ENCODE peak calls at places on chromosomes 16 and 17, in ten cellular contexts. N, A, M, O, U, B, L, I, F and E are unnamed samples.

GRCh38 chr16:88815901-88816589 is 4.3 kb upstream of the APRT start:
- DNase-seq in N (peak), A (no peak), M (no peak), O (no peak), U (no peak), B (no peak), L (peak), I (no peak), F (no peak), E (peak)

GRCh38 chr16:10497132-10498088 is 83.0 kb downstream of the EMP2 start:
- DNase-seq in N (no peak), A (no peak), M (no peak), O (no peak), U (no peak), B (no peak), L (peak), I (no peak), F (no peak), E (no peak)

GRCh38 chr17:34782271-34782670 is 179.0 kb downstream of the CCT6B start:
- DNase-seq in N (peak), A (no peak), M (no peak), O (no peak), U (no peak), B (no peak), L (no peak), I (no peak), F (no peak), E (no peak)

GRCh38 chr16:1334739-1335138 is 1.3 kb downstream of the BAIAP3 start:
- DNase-seq in N (no peak), A (no peak), M (no peak), O (no peak), U (no peak), B (no peak), L (no peak), I (no peak), F (no peak), E (no peak)

GRCh38 chr17:50692448-50693040 is 15.2 kb downstream of the ANKRD40 start:
- DNase-seq in N (no peak), A (no peak), M (no peak), O (no peak), U (no peak), B (no peak), L (no peak), I (no peak), F (no peak), E (no peak)

GRCh38 chr16:30766206-30766921 is 4.2 kb downstream of the RNF40 start:
- DNase-seq in N (no peak), A (no peak), M (no peak), O (no peak), U (no peak), B (no peak), L (no peak), I (no peak), F (no peak), E (no peak)

GRCh38 chr17:50331085-50331791 is 14.7 kb upstream of the XYLT2 start:
- DNase-seq in N (no peak), A (peak), M (no peak), O (no peak), U (no peak), B (no peak), L (no peak), I (no peak), F (peak), E (no peak)

GRCh38 chr16:66933776-66934137 is 445 bp downstream of the CIAO2B start:
- DNase-seq in N (no peak), A (no peak), M (no peak), O (no peak), U (peak), B (no peak), L (no peak), I (no peak), F (no peak), E (no peak)

GRCh38 chr17:73973881-73974409 is 229.5 kb upstream of the RPL38 start:
- DNase-seq in N (peak), A (no peak), M (no peak), O (no peak), U (no peak), B (no peak), L (no peak), I (no peak), F (peak), E (no peak)

GRCh38 chr17:79114455-79115301 is 40.1 kb downstream of the ENGASE start:
- DNase-seq in N (peak), A (peak), M (no peak), O (peak), U (no peak), B (no peak), L (no peak), I (no peak), F (no peak), E (no peak)

GRCh38 chr17:82938486-82939212 is 98.8 kb upstream of the ZNF750 start:
- DNase-seq in N (peak), A (no peak), M (no peak), O (peak), U (no peak), B (no peak), L (no peak), I (no peak), F (no peak), E (no peak)

GRCh38 chr17:82324566-82325285 is 7.3 kb upstream of the CD7 start:
- DNase-seq in N (peak), A (no peak), M (no peak), O (no peak), U (no peak), B (no peak), L (no peak), I (no peak), F (no peak), E (no peak)

GRCh38 chr17:58233547-58233946 is 4.8 kb upstream of the LPO start:
- DNase-seq in N (no peak), A (no peak), M (no peak), O (no peak), U (no peak), B (no peak), L (peak), I (no peak), F (no peak), E (no peak)

GRCh38 chr16:9049241-9049640 is 42.2 kb upstream of the HAPSTR1 start:
- DNase-seq in N (no peak), A (peak), M (no peak), O (no peak), U (no peak), B (no peak), L (no peak), I (no peak), F (peak), E (no peak)

GRCh38 chr16:47848481-47849109 is 307.2 kb downstream of the ABCC12 start:
- DNase-seq in N (no peak), A (peak), M (no peak), O (no peak), U (peak), B (no peak), L (no peak), I (no peak), F (peak), E (no peak)

GRCh38 chr16:21626659-21627277 is 25.6 kb downstream of the IGSF6 start:
- DNase-seq in N (peak), A (peak), M (peak), O (peak), U (no peak), B (no peak), L (peak), I (no peak), F (peak), E (peak)

GRCh38 chr17:44831270-44831770 is 1.2 kb upstream of the GJC1 start:
- DNase-seq in N (no peak), A (no peak), M (no peak), O (no peak), U (no peak), B (no peak), L (no peak), I (no peak), F (no peak), E (no peak)

GRCh38 chr16:81453091-81453728 is 8.6 kb downstream of the CMIP start:
- DNase-seq in N (no peak), A (no peak), M (no peak), O (no peak), U (no peak), B (no peak), L (no peak), I (no peak), F (no peak), E (no peak)

GRCh38 chr16:81449899-81450608 is 5.4 kb downstream of the CMIP start:
- DNase-seq in N (no peak), A (no peak), M (no peak), O (no peak), U (no peak), B (no peak), L (no peak), I (no peak), F (no peak), E (no peak)

GRCh38 chr16:81451753-81452680 is 7.4 kb downstream of the CMIP start:
- DNase-seq in N (no peak), A (no peak), M (peak), O (no peak), U (peak), B (no peak), L (peak), I (no peak), F (peak), E (no peak)

GRCh38 chr16:81449241-81449640 is 4.6 kb downstream of the CMIP start:
- DNase-seq in N (no peak), A (no peak), M (no peak), O (no peak), U (no peak), B (no peak), L (no peak), I (no peak), F (no peak), E (no peak)

GRCh38 chr16:81450783-81451491 is 6.3 kb downstream of the CMIP start:
- DNase-seq in N (no peak), A (no peak), M (no peak), O (no peak), U (no peak), B (no peak), L (no peak), I (no peak), F (no peak), E (no peak)
- TF ChIP-seq CTCF in N (peak), A (peak), M (no peak), O (no peak), U (no peak), B (no peak), L (peak), I (no peak), F (no peak), E (no peak)

GRCh38 chr17:38403491-38403890 is 24.8 kb upstream of the ARHGAP23 start:
- DNase-seq in N (no peak), A (peak), M (no peak), O (no peak), U (no peak), B (no peak), L (peak), I (no peak), F (peak), E (no peak)

GRCh38 chr17:38401459-38401858 is 26.8 kb upstream of the ARHGAP23 start:
- DNase-seq in N (no peak), A (no peak), M (no peak), O (no peak), U (no peak), B (no peak), L (no peak), I (no peak), F (no peak), E (no peak)

GRCh38 chr17:38400286-38400685 is 28.0 kb upstream of the ARHGAP23 start:
- DNase-seq in N (no peak), A (no peak), M (no peak), O (no peak), U (no peak), B (no peak), L (no peak), I (no peak), F (no peak), E (no peak)

GRCh38 chr17:38404174-38404943 is 23.9 kb upstream of the ARHGAP23 start:
- DNase-seq in N (no peak), A (no peak), M (no peak), O (no peak), U (no peak), B (no peak), L (no peak), I (no peak), F (no peak), E (no peak)

GRCh38 chr17:38402897-38403296 is 25.4 kb upstream of the ARHGAP23 start:
- DNase-seq in N (no peak), A (no peak), M (no peak), O (no peak), U (no peak), B (no peak), L (no peak), I (no peak), F (no peak), E (no peak)
- TF ChIP-seq CTCF in N (peak), A (peak), M (no peak), O (no peak), U (no peak), B (no peak), L (no peak), I (no peak), F (no peak), E (no peak)

GRCh38 chr17:4340914-4341615 is 25.4 kb downstream of the UBE2G1 start:
- DNase-seq in N (no peak), A (no peak), M (no peak), O (no peak), U (no peak), B (no peak), L (no peak), I (no peak), F (no peak), E (no peak)
- TF ChIP-seq CTCF in N (no peak), A (no peak), M (no peak), O (no peak), U (no peak), B (no peak), L (no peak), I (no peak), F (no peak), E (no peak)

GRCh38 chr16:74030000-74030399 is 266.6 kb upstream of the PSMD7 start:
- DNase-seq in N (no peak), A (no peak), M (no peak), O (no peak), U (no peak), B (no peak), L (no peak), I (no peak), F (no peak), E (no peak)

GRCh38 chr16:74029122-74029805 is 267.4 kb upstream of the PSMD7 start:
- DNase-seq in N (no peak), A (no peak), M (no peak), O (no peak), U (no peak), B (no peak), L (no peak), I (no peak), F (no peak), E (no peak)

GRCh38 chr16:74031551-74031950 is 265.1 kb upstream of the PSMD7 start:
- DNase-seq in N (no peak), A (no peak), M (no peak), O (no peak), U (no peak), B (no peak), L (no peak), I (no peak), F (no peak), E (no peak)

GRCh38 chr16:74035816-74036215 is 260.8 kb upstream of the PSMD7 start:
- DNase-seq in N (peak), A (peak), M (no peak), O (no peak), U (no peak), B (no peak), L (peak), I (no peak), F (peak), E (no peak)

GRCh38 chr16:74034862-74035261 is 261.8 kb upstream of the PSMD7 start:
- DNase-seq in N (peak), A (peak), M (no peak), O (no peak), U (no peak), B (no peak), L (peak), I (no peak), F (peak), E (peak)
- TF ChIP-seq CTCF in N (peak), A (peak), M (no peak), O (peak), U (peak), B (peak), L (peak), I (no peak), F (peak), E (peak)